ENCODE peak calls at places on chromosome 16, in four cellular contexts. One of them, this sample, is unnamed. For H3K4me1, the result is how much of the 10 kb centered on the place peaks cover.

GRCh38 chr16:31386157-31386984 is 6.8 kb upstream of the ITGAD start:
- DNase-seq in GM23248: peak
- DNase-seq in neuronal stem cell: no peak
- DNase-seq in PC-3: peak
- DNase-seq in this sample: peak

GRCh38 chr16:66364117-66364958 is 2.2 kb upstream of the CDH5 start:
- DNase-seq in GM23248: peak
- DNase-seq in neuronal stem cell: no peak
- DNase-seq in PC-3: peak
- DNase-seq in this sample: no peak

GRCh38 chr16:54936086-54936978 is 5.7 kb downstream of the IRX5 start:
- DNase-seq in GM23248: peak
- DNase-seq in neuronal stem cell: peak
- DNase-seq in PC-3: peak
- DNase-seq in this sample: peak

GRCh38 chr16:48236286-48236685 is 7.8 kb upstream of the LONP2 start:
- DNase-seq in GM23248: no peak
- DNase-seq in neuronal stem cell: no peak
- DNase-seq in PC-3: no peak
- DNase-seq in this sample: no peak

GRCh38 chr16:17397499-17397891 is 73.3 kb downstream of the XYLT1 start:
- DNase-seq in GM23248: peak
- DNase-seq in neuronal stem cell: no peak
- DNase-seq in PC-3: no peak
- DNase-seq in this sample: no peak

GRCh38 chr16:66344533-66345145 is 21.9 kb upstream of the CDH5 start:
- DNase-seq in GM23248: peak
- DNase-seq in neuronal stem cell: no peak
- DNase-seq in PC-3: peak
- DNase-seq in this sample: peak

GRCh38 chr16:84990782-84991181 is 20.6 kb downstream of the ZDHHC7 start:
- DNase-seq in GM23248: no peak
- DNase-seq in neuronal stem cell: no peak
- DNase-seq in PC-3: no peak
- DNase-seq in this sample: no peak

GRCh38 chr16:85847681-85848601 is 48.4 kb downstream of the COX4I1 start:
- DNase-seq in GM23248: no peak
- DNase-seq in neuronal stem cell: no peak
- DNase-seq in PC-3: no peak
- DNase-seq in this sample: no peak

GRCh38 chr16:12871784-12872183 is 29.6 kb upstream of the SHISA9 start:
- DNase-seq in GM23248: no peak
- DNase-seq in neuronal stem cell: no peak
- DNase-seq in PC-3: no peak
- DNase-seq in this sample: no peak
- H2AFZ ChIP-seq in GM23248: no peak
- H2AFZ ChIP-seq in neuronal stem cell: no peak
- H2AFZ ChIP-seq in PC-3: no peak
- H2AFZ ChIP-seq in this sample: no peak

GRCh38 chr16:77213542-77214108 is 14.4 kb downstream of the SYCE1L start:
- DNase-seq in GM23248: peak
- DNase-seq in neuronal stem cell: no peak
- DNase-seq in PC-3: peak
- DNase-seq in this sample: peak
- H3K4me3 ChIP-seq in GM23248: no peak
- H3K4me3 ChIP-seq in neuronal stem cell: no peak
- H3K4me3 ChIP-seq in PC-3: peak
- H3K4me3 ChIP-seq in this sample: peak

GRCh38 chr16:89560413-89561194 is at the start of gene RPL13:
- DNase-seq in GM23248: peak
- DNase-seq in neuronal stem cell: peak
- DNase-seq in PC-3: peak
- DNase-seq in this sample: peak

GRCh38 chr16:89556750-89557149 is 3.7 kb upstream of the RPL13 start:
- DNase-seq in GM23248: no peak
- DNase-seq in neuronal stem cell: no peak
- DNase-seq in PC-3: no peak
- DNase-seq in this sample: no peak

GRCh38 chr16:89557230-89557935 is 3.1 kb upstream of the RPL13 start:
- DNase-seq in GM23248: peak
- DNase-seq in neuronal stem cell: peak
- DNase-seq in PC-3: peak
- DNase-seq in this sample: peak

GRCh38 chr16:89555780-89556179 is 4.7 kb upstream of the RPL13 start:
- DNase-seq in GM23248: no peak
- DNase-seq in neuronal stem cell: no peak
- DNase-seq in PC-3: no peak
- DNase-seq in this sample: no peak

GRCh38 chr16:89557936-89558490 is 2.5 kb upstream of the RPL13 start:
- DNase-seq in GM23248: no peak
- DNase-seq in neuronal stem cell: no peak
- DNase-seq in PC-3: no peak
- DNase-seq in this sample: no peak
- H3K4me1 ChIP-seq in GM23248: under half
- H3K4me1 ChIP-seq in neuronal stem cell: under half
- H3K4me1 ChIP-seq in PC-3: under half
- H3K4me1 ChIP-seq in this sample: under half

GRCh38 chr16:86929149-86929871 is 351.0 kb downstream of the FOXL1 start:
- DNase-seq in GM23248: peak
- DNase-seq in neuronal stem cell: no peak
- DNase-seq in PC-3: no peak
- DNase-seq in this sample: peak
- H2AFZ ChIP-seq in GM23248: no peak
- H2AFZ ChIP-seq in neuronal stem cell: no peak
- H2AFZ ChIP-seq in PC-3: no peak
- H2AFZ ChIP-seq in this sample: peak

GRCh38 chr16:15966420-15967222 is 17.2 kb downstream of the ABCC1 start:
- DNase-seq in GM23248: peak
- DNase-seq in neuronal stem cell: no peak
- DNase-seq in PC-3: peak
- DNase-seq in this sample: peak
- H3K4me3 ChIP-seq in GM23248: no peak
- H3K4me3 ChIP-seq in neuronal stem cell: no peak
- H3K4me3 ChIP-seq in PC-3: peak
- H3K4me3 ChIP-seq in this sample: no peak

GRCh38 chr16:11794991-11795886 is 1.8 kb downstream of the ZC3H7A start:
- DNase-seq in GM23248: peak
- DNase-seq in neuronal stem cell: no peak
- DNase-seq in PC-3: no peak
- DNase-seq in this sample: no peak
- H3K4me1 ChIP-seq in GM23248: under half
- H3K4me1 ChIP-seq in neuronal stem cell: under half
- H3K4me1 ChIP-seq in PC-3: under half
- H3K4me1 ChIP-seq in this sample: under half

This sample was measured in mammary epithelial cell.